ENCODE peak calls at places on chromosomes 16 and 17, in four cellular contexts. Z, P, T and W are unnamed samples. For H3K4me1, the result is how much of the 10 kb centered on the place peaks cover.

GRCh38 chr17:20896153-20896649 is 146.6 kb downstream of the USP22 start:
- DNase-seq in Z (peak), P (no peak), T (no peak), W (no peak)

GRCh38 chr17:38705803-38706624 is 941 bp downstream of the MLLT6 start:
- DNase-seq in Z (peak), P (no peak), T (peak), W (no peak)

GRCh38 chr17:48727415-48728175 is 955 bp downstream of the HOXB13 start:
- DNase-seq in Z (no peak), P (no peak), T (no peak), W (no peak)

GRCh38 chr17:1906622-1907021 is 76.8 kb downstream of the RPA1 start:
- DNase-seq in Z (no peak), P (no peak), T (no peak), W (no peak)

GRCh38 chr17:81910840-81911276 is 341 bp downstream of the PCYT2 start:
- DNase-seq in Z (peak), P (no peak), T (no peak), W (no peak)

GRCh38 chr17:67490471-67490870 is 113.4 kb downstream of the PITPNC1 start:
- DNase-seq in Z (no peak), P (no peak), T (no peak), W (no peak)

GRCh38 chr17:82315703-82316358 is 1.6 kb downstream of the CD7 start:
- DNase-seq in Z (no peak), P (no peak), T (no peak), W (no peak)

GRCh38 chr16:89829630-89830437 is 1.6 kb downstream of the SPIRE2 start:
- DNase-seq in Z (no peak), P (no peak), T (no peak), W (no peak)

GRCh38 chr17:41586863-41587495 is at the start of gene KRT14:
- DNase-seq in Z (no peak), P (no peak), T (peak), W (no peak)

GRCh38 chr16:29898786-29899515 is 399 bp downstream of the SEZ6L2 start:
- DNase-seq in Z (peak), P (no peak), T (no peak), W (no peak)

GRCh38 chr17:82883461-82884031 is 43.7 kb upstream of the ZNF750 start:
- DNase-seq in Z (no peak), P (no peak), T (no peak), W (no peak)

GRCh38 chr16:88712362-88712979 is 6.2 kb downstream of the CTU2 start:
- DNase-seq in Z (no peak), P (no peak), T (no peak), W (no peak)

GRCh38 chr16:23505942-23506605 is 4.2 kb downstream of the GGA2 start:
- DNase-seq in Z (no peak), P (no peak), T (no peak), W (no peak)

GRCh38 chr16:66906916-66907836 is 11.5 kb downstream of the CDH16 start:
- DNase-seq in Z (no peak), P (no peak), T (no peak), W (no peak)

GRCh38 chr17:32985357-32985756 is 6.3 kb upstream of the SPACA3 start:
- DNase-seq in Z (no peak), P (no peak), T (no peak), W (no peak)

GRCh38 chr16:84593825-84594724 is 23.8 kb downstream of the COTL1 start:
- DNase-seq in Z (peak), P (no peak), T (no peak), W (no peak)

GRCh38 chr17:60744355-60744958 is 66.8 kb downstream of the BCAS3 start:
- DNase-seq in Z (no peak), P (no peak), T (no peak), W (no peak)

GRCh38 chr16:55379876-55380390 is 55.9 kb downstream of the IRX6 start:
- DNase-seq in Z (no peak), P (no peak), T (no peak), W (no peak)

GRCh38 chr17:32481193-32481592 is 5.6 kb upstream of the CDK5R1 start:
- DNase-seq in Z (no peak), P (no peak), T (no peak), W (no peak)

GRCh38 chr16:87052506-87052905 is 264.7 kb downstream of the C16orf95 start:
- DNase-seq in Z (no peak), P (no peak), T (no peak), W (no peak)

GRCh38 chr16:81790772-81791171 is 11.7 kb downstream of the PLCG2 start:
- DNase-seq in Z (no peak), P (no peak), T (no peak), W (no peak)

GRCh38 chr17:10357768-10358167 is 15.0 kb downstream of the MYH13 start:
- DNase-seq in Z (no peak), P (no peak), T (no peak), W (no peak)

GRCh38 chr16:89320717-89321501 is 103.4 kb downstream of the ZNF778 start:
- DNase-seq in Z (peak), P (no peak), T (no peak), W (no peak)

DNA sequence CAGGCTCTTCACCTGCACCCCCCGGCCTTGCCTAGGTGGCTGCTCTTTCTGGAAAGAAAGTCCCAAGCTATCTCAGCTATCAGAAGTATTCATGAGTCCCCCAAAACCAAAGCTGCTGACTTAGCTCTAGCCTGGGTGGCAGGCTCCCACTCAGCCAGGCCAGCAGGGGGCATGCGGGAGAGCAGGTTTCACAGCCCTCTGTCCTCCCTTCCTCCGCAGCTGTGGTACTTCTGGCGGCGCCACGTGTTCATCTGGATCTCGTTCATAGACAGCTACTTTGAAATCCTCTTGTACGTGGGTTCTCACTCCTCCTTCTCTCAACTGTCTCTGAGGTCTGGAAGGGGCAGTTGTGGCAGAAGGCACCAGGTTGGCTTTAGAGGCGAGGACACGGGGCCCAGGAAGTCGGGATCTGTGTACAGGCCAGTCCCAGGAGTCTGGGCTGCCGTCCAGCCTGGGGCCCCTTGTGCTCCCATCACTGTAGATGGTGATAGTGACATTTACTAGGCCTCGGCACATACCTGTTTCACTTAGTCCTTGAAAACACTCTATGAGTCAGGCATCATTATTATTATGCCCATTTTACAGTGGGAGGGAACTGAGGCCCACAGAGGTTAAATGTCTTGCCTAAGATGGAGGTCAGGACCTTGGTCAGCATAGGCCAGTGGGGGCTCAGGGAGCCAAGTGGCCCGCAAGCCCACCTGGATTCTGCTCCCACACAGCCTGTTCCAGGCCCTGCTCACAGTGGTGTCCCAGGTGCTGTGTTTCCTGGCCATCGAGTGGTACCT is 12.9 kb downstream of the TRPV2 start:
- DNase-seq in Z (peak), P (no peak), T (no peak), W (no peak)
- TF ChIP-seq POLR2A in Z (no peak), P (no peak), T (no peak), W (no peak)

GRCh38 chr16:10944249-10945064 is at the start of gene CLEC16A:
- DNase-seq in Z (peak), P (peak), T (peak), W (peak)
- H3K4me1 ChIP-seq in Z (half or more), P (half or more), T (under half), W (half or more)

GRCh38 chr17:28710948-28711722 is 553 bp downstream of the PROCA1 start:
- DNase-seq in Z (peak), P (peak), T (peak), W (peak)
- TF ChIP-seq POLR2A in Z (no peak), P (no peak), T (no peak), W (peak)

GRCh38 chr17:69075823-69076222 is 15.1 kb upstream of the ABCA9 start:
- DNase-seq in Z (no peak), P (no peak), T (no peak), W (no peak)
- H3K4me1 ChIP-seq in Z (under half), P (under half), T (under half), W (under half)

DNA sequence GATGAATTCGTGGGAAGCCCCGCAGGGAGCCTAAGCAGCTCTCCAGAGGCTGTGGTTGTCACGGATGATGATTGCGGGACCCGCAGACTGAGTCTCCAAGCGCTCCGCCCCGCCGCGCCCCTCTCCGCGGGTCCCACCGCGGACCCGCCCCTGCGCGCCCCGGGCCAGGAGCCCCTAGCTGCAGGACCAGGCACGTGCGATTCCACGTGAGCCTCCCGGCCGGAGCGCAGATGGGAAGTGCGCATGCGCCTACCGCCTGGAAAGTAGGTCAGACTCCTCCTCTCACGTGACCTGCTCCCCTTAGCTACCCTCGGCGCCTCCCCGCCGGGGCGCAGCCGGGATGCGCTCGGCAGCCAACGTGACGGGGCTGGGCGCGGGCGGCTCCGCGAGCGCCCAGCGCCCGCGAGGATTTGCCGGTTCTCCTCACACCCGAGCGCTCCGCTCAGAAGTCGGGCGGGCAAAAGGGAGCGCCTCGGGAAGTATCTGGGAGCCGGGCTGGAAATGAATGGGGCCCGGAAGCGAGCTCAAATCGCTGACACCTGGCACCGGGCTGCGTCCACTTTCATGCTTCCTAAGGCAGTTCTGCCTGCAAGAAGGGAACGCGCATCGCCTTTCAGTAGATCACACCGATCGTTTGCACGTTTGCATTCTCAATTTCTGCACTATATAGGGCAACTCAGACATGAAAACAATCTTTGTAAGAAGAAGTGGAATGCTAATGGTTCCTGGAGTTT is 26.4 kb upstream of the HLF start:
- DNase-seq in Z (peak), P (peak), T (peak), W (peak)
- TF ChIP-seq POLR2A in Z (no peak), P (no peak), T (no peak), W (no peak)

DNA sequence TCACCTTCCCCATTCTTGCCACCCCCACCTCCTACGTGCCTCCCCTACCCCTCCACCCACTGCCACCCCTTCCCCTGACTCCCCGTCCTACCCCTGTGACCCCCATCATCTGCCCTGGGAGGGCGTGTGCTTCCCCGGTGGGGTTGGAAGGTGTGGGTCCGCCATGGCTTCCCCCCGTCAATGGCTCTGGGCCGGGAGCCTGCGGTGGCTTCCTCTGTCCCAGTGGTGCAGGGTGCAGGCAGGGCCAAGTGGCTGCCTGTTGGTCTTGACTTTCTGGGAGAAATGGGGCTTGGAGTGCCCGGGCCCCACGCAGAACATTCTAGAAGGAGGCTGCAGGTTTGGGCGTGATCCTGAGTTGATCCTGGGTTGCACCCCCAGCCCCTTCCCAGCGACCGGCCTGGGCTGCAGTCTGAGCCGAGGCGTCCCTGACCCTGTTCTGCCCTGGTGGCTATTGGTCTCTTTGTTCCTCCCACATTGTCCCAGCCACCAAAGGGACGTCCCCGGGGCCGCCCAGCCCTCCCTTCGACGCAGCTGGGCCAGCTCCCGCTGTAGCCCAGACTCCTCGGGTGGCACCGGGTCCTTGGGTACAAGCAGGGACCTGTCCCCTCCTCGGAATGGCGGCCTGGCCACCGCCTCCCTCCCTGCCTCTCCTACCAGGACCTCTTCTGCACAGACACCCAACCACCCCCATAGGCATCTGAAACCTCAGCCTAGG is 25.7 kb downstream of the GSE1 start:
- DNase-seq in Z (peak), P (no peak), T (no peak), W (no peak)
- H3K4me1 ChIP-seq in Z (half or more), P (half or more), T (under half), W (under half)

DNA sequence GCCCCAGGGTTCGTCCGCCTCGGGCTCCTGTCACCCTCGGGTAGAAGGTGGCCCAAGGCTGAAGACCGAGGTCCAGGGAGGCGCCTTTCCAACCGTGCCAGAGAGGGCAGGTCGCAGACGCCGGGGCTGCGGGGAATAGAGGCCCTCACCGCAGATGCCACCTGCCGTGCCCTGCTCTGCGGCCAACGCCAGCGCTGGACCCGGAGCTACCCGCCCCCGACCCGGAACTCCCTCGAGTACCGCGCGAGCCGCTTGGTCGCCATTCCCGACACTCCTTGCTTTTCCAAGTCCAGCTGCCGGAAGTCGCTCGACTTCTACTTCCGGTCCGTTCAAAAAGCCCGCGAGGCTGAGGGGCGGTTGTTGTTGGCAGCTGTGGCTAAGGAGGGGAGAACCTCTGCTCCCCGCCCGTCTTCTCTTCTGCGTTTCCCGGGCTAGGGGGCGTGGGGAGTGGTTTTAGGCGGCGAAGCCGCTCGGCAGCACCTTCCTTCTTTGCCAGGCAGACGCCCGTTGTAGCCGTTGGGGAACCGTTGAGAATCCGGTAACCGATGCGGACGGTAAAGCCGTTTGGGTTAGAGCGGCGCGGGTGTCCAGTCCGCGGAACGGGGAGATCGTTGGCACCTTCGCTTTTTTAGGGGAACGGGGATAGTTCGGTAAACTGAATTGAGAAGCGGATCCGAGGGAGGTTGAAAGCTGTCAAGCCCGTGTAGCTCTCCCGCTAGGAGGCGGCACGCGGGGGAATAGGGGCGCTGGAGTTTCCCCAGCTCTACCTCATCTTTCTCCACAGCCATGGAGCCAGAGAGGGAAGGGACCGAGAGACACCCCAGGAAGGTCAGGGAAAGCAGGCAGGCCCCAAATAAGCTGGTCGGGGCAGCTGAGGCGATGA is at the start of the genes ERI2 and REXO5:
- DNase-seq in Z (peak), P (peak), T (peak), W (peak)
- TF ChIP-seq POLR2A in Z (no peak), P (no peak), T (no peak), W (no peak)